ENCODE peak calls at places on chromosomes 13 and 19, in seven cellular contexts. C is osteocyte; X is NCI-H774; G is fibroblast of the conjunctiva; W is AG04450; U is stimulated activated CD8-positive, alpha-beta memory T cell treated with anti-CD3 and anti-CD28 coated beads, Interleukin-15, amount 100 ng/mL, for 24 hours; M is nucleus accumbens. T is an unnamed sample.

GRCh38 chr19:6010107-6010506 is 32.2 kb upstream of the RANBP3 start:
- DNase-seq in C (no peak), X (no peak), G (no peak), W (no peak), U (no peak), M (no peak), T (no peak)

GRCh38 chr19:9673912-9674668 is 810 bp downstream of the ZNF562 start:
- DNase-seq in C (no peak), X (no peak), G (no peak), W (no peak), U (no peak), M (no peak), T (no peak)

GRCh38 chr19:41323023-41323422 is 13.1 kb downstream of the CCDC97 start:
- DNase-seq in C (no peak), X (no peak), G (no peak), W (peak; percentile 74), U (no peak), M (no peak), T (no peak)

GRCh38 chr19:33798701-33799111 is 2.0 kb downstream of the KCTD15 start:
- DNase-seq in C (no peak), X (no peak), G (no peak), W (no peak), U (no peak), M (no peak), T (no peak)

GRCh38 chr13:110989331-110989730 is 74.5 kb upstream of the ANKRD10 start:
- DNase-seq in C (no peak), X (no peak), G (peak; percentile 26), W (no peak), U (no peak), M (no peak), T (no peak)

GRCh38 chr13:25743426-25743825 is 308.4 kb downstream of the SHISA2 start:
- DNase-seq in C (no peak), X (no peak), G (no peak), W (no peak), U (no peak), M (no peak), T (no peak)

GRCh38 chr13:44906758-44907157 is 82.5 kb downstream of the NUFIP1 start:
- DNase-seq in C (no peak), X (no peak), G (peak; percentile 73), W (no peak), U (no peak), M (peak; percentile 38), T (no peak)

GRCh38 chr19:51697169-51697776 is 4.1 kb downstream of the SPACA6 start:
- DNase-seq in C (no peak), X (no peak), G (no peak), W (no peak), U (no peak), M (no peak), T (no peak)

GRCh38 chr19:1063030-1063908 is 3.7 kb upstream of the ARHGAP45 start:
- DNase-seq in C (no peak), X (no peak), G (no peak), W (no peak), U (no peak), M (no peak), T (no peak)

GRCh38 chr19:6416658-6417405 is 7.8 kb downstream of the KHSRP start:
- DNase-seq in C (no peak), X (no peak), G (no peak), W (no peak), U (no peak), M (no peak), T (no peak)

GRCh38 chr19:40144947-40145748 is 46.1 kb upstream of the MAP3K10 start:
- DNase-seq in C (no peak), X (no peak), G (no peak), W (no peak), U (no peak), M (no peak), T (no peak)

GRCh38 chr19:9342610-9343304 is 18.8 kb downstream of the ZNF559 start:
- DNase-seq in C (no peak), X (no peak), G (no peak), W (no peak), U (no peak), M (no peak), T (no peak)

GRCh38 chr19:50858896-50859295 is 4.2 kb downstream of the KLK3 start:
- DNase-seq in C (no peak), X (peak; percentile 77), G (no peak), W (no peak), U (no peak), M (no peak), T (peak; percentile 11)

GRCh38 chr19:13920940-13921744 is 15.1 kb downstream of the CC2D1A start:
- DNase-seq in C (no peak), X (no peak), G (peak; percentile 29), W (no peak), U (no peak), M (no peak), T (peak; percentile 13)

GRCh38 chr13:23289917-23290357 is 109.2 kb downstream of the SGCG start:
- DNase-seq in C (no peak), X (no peak), G (peak; percentile 23), W (peak; percentile 1), U (no peak), M (peak; percentile 4), T (no peak)

GRCh38 chr13:39484506-39485313 is 118.3 kb downstream of the LHFPL6 start:
- DNase-seq in C (no peak), X (no peak), G (no peak), W (no peak), U (no peak), M (no peak), T (no peak)

GRCh38 chr13:48251616-48252081 is 18.6 kb downstream of the ITM2B start:
- DNase-seq in C (no peak), X (no peak), G (peak; percentile 31), W (peak; percentile 48), U (no peak), M (no peak), T (no peak)

GRCh38 chr13:46638262-46638661 is 85.3 kb downstream of the LRCH1 start:
- DNase-seq in C (no peak), X (no peak), G (no peak), W (no peak), U (no peak), M (no peak), T (no peak)

GRCh38 chr13:31385534-31385933 is 185.8 kb downstream of the B3GLCT start:
- DNase-seq in C (no peak), X (no peak), G (no peak), W (no peak), U (no peak), M (no peak), T (no peak)

GRCh38 chr19:45163156-45163555 is 2.4 kb upstream of the NKPD1 start:
- DNase-seq in C (no peak), X (no peak), G (no peak), W (no peak), U (no peak), M (no peak), T (no peak)

GRCh38 chr13:40438022-40438692 is 228.3 kb downstream of the FOXO1 start:
- DNase-seq in C (no peak), X (no peak), G (no peak), W (no peak), U (no peak), M (no peak), T (no peak)

GRCh38 chr13:51297556-51297955 is 41.9 kb upstream of the SERPINE3 start:
- DNase-seq in C (no peak), X (no peak), G (no peak), W (no peak), U (no peak), M (no peak), T (no peak)

GRCh38 chr19:35261356-35262100 is 7.2 kb upstream of the USF2 start:
- DNase-seq in C (peak; percentile 51), X (no peak), G (no peak), W (no peak), U (no peak), M (no peak), T (no peak)

GRCh38 chr19:35528218-35529038 is at the start of gene SBSN:
- DNase-seq in C (no peak), X (no peak), G (peak; percentile 26), W (no peak), U (no peak), M (no peak), T (no peak)

GRCh38 chr13:76293346-76293745 is 592.9 kb downstream of the KCTD12 start:
- DNase-seq in C (no peak), X (no peak), G (peak; percentile 81), W (peak; percentile 7), U (no peak), M (no peak), T (no peak)

GRCh38 chr13:113187263-113187669 is 21.2 kb downstream of the PCID2 start:
- DNase-seq in C (peak; percentile 95), X (no peak), G (peak; percentile 99), W (peak; percentile 96), U (no peak), M (peak; percentile 59), T (no peak)

GRCh38 chr13:103097366-103097928 is 31.2 kb upstream of the SLC10A2 start:
- DNase-seq in C (no peak), X (no peak), G (no peak), W (no peak), U (no peak), M (peak; percentile 58), T (no peak)

GRCh38 chr13:43908156-43909126 is 28.7 kb downstream of the LACC1 start:
- DNase-seq in C (no peak), X (no peak), G (peak; percentile 39), W (peak; percentile 55), U (no peak), M (no peak), T (peak; percentile 28)

GRCh38 chr19:42201489-42202289 is 15.8 kb downstream of the DEDD2 start:
- DNase-seq in C (no peak), X (no peak), G (no peak), W (no peak), U (no peak), M (no peak), T (no peak)

GRCh38 chr19:8526345-8527062 is 12.5 kb upstream of the ZNF414 start:
- DNase-seq in C (peak; percentile 98), X (peak; percentile 70), G (peak; percentile 83), W (peak; percentile 78), U (no peak), M (peak; percentile 69), T (peak; percentile 42)

GRCh38 chr13:20114066-20114465 is 46.8 kb downstream of the GJA3 start:
- DNase-seq in C (no peak), X (no peak), G (no peak), W (no peak), U (no peak), M (no peak), T (no peak)

GRCh38 chr13:65594255-65594654 is 1635.9 kb downstream of the PCDH9 start:
- DNase-seq in C (no peak), X (no peak), G (peak; percentile 26), W (peak; percentile 11), U (no peak), M (no peak), T (no peak)

GRCh38 chr13:91247768-91248167 is 99.7 kb upstream of the MIR17HG start:
- DNase-seq in C (no peak), X (no peak), G (no peak), W (no peak), U (no peak), M (no peak), T (peak; percentile 54)

GRCh38 chr19:55257461-55258411 is 1.1 kb downstream of the PPP6R1 start:
- DNase-seq in C (no peak), X (no peak), G (no peak), W (no peak), U (no peak), M (no peak), T (no peak)

GRCh38 chr13:44904982-44905381 is 84.3 kb downstream of the NUFIP1 start:
- DNase-seq in C (peak; percentile 86), X (no peak), G (peak; percentile 99), W (peak; percentile 90), U (no peak), M (peak; percentile 2), T (no peak)

GRCh38 chr13:55538424-55538823 is 1602.3 kb upstream of the PRR20A start:
- DNase-seq in C (no peak), X (no peak), G (no peak), W (no peak), U (no peak), M (no peak), T (no peak)

GRCh38 chr19:8826371-8826770 is 5.7 kb downstream of the ZNF558 start:
- DNase-seq in C (peak; percentile 25), X (no peak), G (no peak), W (no peak), U (no peak), M (no peak), T (peak; percentile 0)

GRCh38 chr13:113211774-113212173 is 2.4 kb downstream of the CUL4A start:
- DNase-seq in C (peak; percentile 67), X (no peak), G (no peak), W (no peak), U (no peak), M (no peak), T (no peak)